ENCODE peak calls at places on chromosomes 7 and 10, in seven cellular contexts. N is pulmonary artery endothelial cell, T is type B pancreatic cell, A is iPS-NIHi11, K is M059J, C is Right ventricle myocardium superior, H is dorsolateral prefrontal cortex. Z is an unnamed sample.

GRCh38 chr7:620052-620451 is 100.4 kb upstream of the PDGFA start:
- DNase-seq in C (no peak), N (peak), T (no peak), A (no peak), H (no peak), K (peak), Z (no peak)

GRCh38 chr10:17850526-17850925 is 41.4 kb downstream of the MRC1 start:
- DNase-seq in H (no peak), C (no peak), N (no peak), K (no peak), A (no peak), T (no peak), Z (no peak)

GRCh38 chr7:96739167-96739566 is 29.5 kb upstream of the SEM1 start:
- DNase-seq in H (no peak), K (no peak), T (no peak), C (no peak), A (no peak), N (no peak), Z (no peak)

GRCh38 chr10:18238875-18239485 is 98.8 kb downstream of the CACNB2 start:
- DNase-seq in T (no peak), C (no peak), N (peak), K (peak), A (peak), H (no peak), Z (no peak)

GRCh38 chr10:33553951-33554571 is 219.6 kb upstream of the NRP1 start:
- DNase-seq in H (no peak), K (no peak), N (no peak), A (peak), T (no peak), C (no peak), Z (no peak)

GRCh38 chr10:117461766-117462423 is 80.7 kb upstream of the EMX2 start:
- DNase-seq in K (peak), N (no peak), T (no peak), A (peak), C (peak), H (no peak), Z (no peak)

GRCh38 chr10:86711957-86712708 is 43.8 kb downstream of the LDB3 start:
- DNase-seq in H (peak), C (peak), N (no peak), K (no peak), T (no peak), A (peak), Z (peak)

GRCh38 chr7:105677395-105677701 is 96.1 kb upstream of the EFCAB10 start:
- DNase-seq in C (no peak), T (no peak), A (no peak), H (no peak), N (no peak), K (no peak), Z (no peak)

GRCh38 chr10:624605-625334 is 64.7 kb downstream of the DIP2C start:
- DNase-seq in C (peak), N (no peak), H (peak), T (no peak), A (peak), K (peak), Z (peak)

GRCh38 chr7:33928986-33929385 is 23.6 kb downstream of the BMPER start:
- DNase-seq in K (no peak), A (no peak), T (no peak), H (no peak), N (no peak), C (peak), Z (no peak)

GRCh38 chr7:101373812-101374612 is 11.3 kb downstream of the COL26A1 start:
- DNase-seq in N (peak), K (peak), T (no peak), A (no peak), C (no peak), H (no peak), Z (no peak)

GRCh38 chr10:44742169-44742732 is 168.9 kb upstream of the TMEM72 start:
- DNase-seq in T (no peak), N (no peak), H (no peak), A (no peak), K (no peak), C (no peak), Z (no peak)

GRCh38 chr7:139771001-139771956 is 6.5 kb downstream of the HIPK2 start:
- DNase-seq in C (no peak), T (no peak), A (no peak), H (no peak), K (peak), N (peak), Z (no peak)

GRCh38 chr7:21253740-21254687 is 173.9 kb upstream of the SP4 start:
- DNase-seq in C (no peak), A (peak), N (peak), H (peak), T (peak), K (peak), Z (peak)

GRCh38 chr10:103930449-103930848 is 12.5 kb upstream of the STN1 start:
- DNase-seq in N (no peak), T (no peak), H (no peak), K (no peak), C (no peak), A (no peak), Z (no peak)

GRCh38 chr7:101984997-101985645 is 167.7 kb downstream of the CUX1 start:
- DNase-seq in N (no peak), A (no peak), T (no peak), H (no peak), K (no peak), C (no peak), Z (no peak)

GRCh38 chr10:88077977-88078376 is 214.6 kb downstream of the PTEN start:
- DNase-seq in T (no peak), H (no peak), C (no peak), N (no peak), A (no peak), K (no peak), Z (no peak)

GRCh38 chr7:139681463-139681755 is 96.4 kb downstream of the HIPK2 start:
- DNase-seq in N (no peak), H (no peak), T (no peak), A (no peak), K (peak), C (no peak), Z (no peak)

GRCh38 chr10:81135851-81136250 is 598.1 kb downstream of the SH2D4B start:
- DNase-seq in H (no peak), N (no peak), C (no peak), A (no peak), K (no peak), T (no peak), Z (no peak)

GRCh38 chr7:107345898-107346297 is 124.0 kb upstream of the GPR22 start:
- DNase-seq in H (no peak), A (no peak), C (no peak), N (no peak), T (no peak), K (no peak), Z (no peak)

GRCh38 chr7:154871928-154872750 is 130.8 kb downstream of the PAXIP1 start:
- DNase-seq in H (no peak), A (no peak), N (no peak), T (no peak), C (no peak), K (no peak), Z (no peak)